ENCODE peak calls at places on chromosome 14, in seven cellular contexts. N is H9; C is CD8-positive, alpha-beta memory T cell; V is PC-3; G is CD4-positive, alpha-beta memory T cell; Z is cardiac muscle cell; L is aorta. R is an unnamed sample.

GRCh38 chr14:101222362-101223090 is 319.0 kb upstream of the RTL1 start:
- DNase-seq in N (peak), C (no peak), V (no peak), G (no peak), Z (no peak), L (peak), R (no peak)

GRCh38 chr14:49479432-49479831 is 106.7 kb downstream of the RPS29 start:
- DNase-seq in N (no peak), C (no peak), V (peak), G (no peak), Z (no peak), L (no peak), R (no peak)

GRCh38 chr14:20722016-20722415 is 23.7 kb upstream of the EDDM3A start:
- DNase-seq in N (no peak), C (no peak), V (no peak), G (no peak), Z (no peak), L (no peak), R (no peak)

GRCh38 chr14:65926504-65926903 is 514.0 kb downstream of the FUT8 start:
- DNase-seq in N (peak), C (no peak), V (no peak), G (no peak), Z (no peak), L (no peak), R (no peak)

GRCh38 chr14:95784137-95784536 is 70.2 kb upstream of the TCL1A start:
- DNase-seq in N (no peak), C (no peak), V (peak), G (peak), Z (peak), L (no peak), R (no peak)

GRCh38 chr14:64421166-64421565 is 33.0 kb downstream of the MTHFD1 start:
- DNase-seq in N (no peak), C (no peak), V (peak), G (no peak), Z (no peak), L (no peak), R (no peak)

GRCh38 chr14:105528859-105529505 is 2.6 kb downstream of the TMEM121 start:
- DNase-seq in N (no peak), C (no peak), V (no peak), G (no peak), Z (no peak), L (peak), R (no peak)

GRCh38 chr14:64340560-64341196 is 46.5 kb upstream of the ESR2 start:
- DNase-seq in N (peak), C (no peak), V (no peak), G (no peak), Z (no peak), L (no peak), R (no peak)

GRCh38 chr14:66974397-66975025 is 214.7 kb upstream of the GARIN2 start:
- DNase-seq in N (no peak), C (no peak), V (peak), G (no peak), Z (peak), L (no peak), R (no peak)

GRCh38 chr14:59332727-59333126 is 132.5 kb downstream of the GPR135 start:
- DNase-seq in N (no peak), C (no peak), V (peak), G (no peak), Z (no peak), L (no peak), R (no peak)

GRCh38 chr14:92686411-92686762 is 62.0 kb downstream of the LGMN start:
- DNase-seq in N (no peak), C (no peak), V (no peak), G (no peak), Z (no peak), L (no peak), R (no peak)

GRCh38 chr14:56474419-56475022 is 105.1 kb upstream of the TMEM260 start:
- DNase-seq in N (no peak), C (no peak), V (peak), G (peak), Z (peak), L (no peak), R (no peak)

GRCh38 chr14:55718551-55718950 is 138.5 kb downstream of the KTN1 start:
- DNase-seq in N (no peak), C (no peak), V (no peak), G (no peak), Z (no peak), L (no peak), R (no peak)

GRCh38 chr14:41743140-41743539 is 136.5 kb downstream of the LRFN5 start:
- DNase-seq in N (no peak), C (no peak), V (no peak), G (no peak), Z (no peak), L (no peak), R (no peak)

GRCh38 chr14:56304456-56304855 is 186.2 kb downstream of the PELI2 start:
- DNase-seq in N (no peak), C (no peak), V (no peak), G (no peak), Z (no peak), L (no peak), R (no peak)

GRCh38 chr14:35218963-35219362 is 73.2 kb upstream of the PSMA6 start:
- DNase-seq in N (no peak), C (no peak), V (no peak), G (no peak), Z (no peak), L (no peak), R (no peak)

GRCh38 chr14:65170768-65171251 is 68.5 kb upstream of the MAX start:
- DNase-seq in N (peak), C (no peak), V (peak), G (peak), Z (peak), L (no peak), R (no peak)

GRCh38 chr14:71358209-71358931 is 451.1 kb downstream of the PCNX1 start:
- DNase-seq in N (no peak), C (no peak), V (no peak), G (no peak), Z (no peak), L (no peak), R (no peak)

GRCh38 chr14:32382704-32383103 is 53.6 kb downstream of the AKAP6 start:
- DNase-seq in N (no peak), C (no peak), V (peak), G (no peak), Z (peak), L (no peak), R (no peak)

GRCh38 chr14:61751475-61751989 is 10.7 kb upstream of the SNAPC1 start:
- DNase-seq in N (no peak), C (no peak), V (no peak), G (no peak), Z (no peak), L (no peak), R (no peak)

GRCh38 chr14:54622189-54622958 is 55.4 kb downstream of the SAMD4A start:
- DNase-seq in N (no peak), C (no peak), V (no peak), G (no peak), Z (no peak), L (no peak), R (no peak)

GRCh38 chr14:85883971-85884370 is 354.0 kb downstream of the FLRT2 start:
- DNase-seq in N (no peak), C (no peak), V (no peak), G (no peak), Z (no peak), L (no peak), R (no peak)

GRCh38 chr14:58572092-58572853 is 65.5 kb upstream of the DACT1 start:
- DNase-seq in N (no peak), C (no peak), V (peak), G (peak), Z (peak), L (no peak), R (peak)

GRCh38 chr14:94126419-94126677 is 3.1 kb downstream of the IFI27L2 start:
- DNase-seq in N (no peak), C (no peak), V (no peak), G (no peak), Z (no peak), L (no peak), R (no peak)

GRCh38 chr14:80215756-80216581 is 4.7 kb upstream of the DIO2 start:
- DNase-seq in N (peak), C (no peak), V (peak), G (no peak), Z (no peak), L (no peak), R (no peak)

GRCh38 chr14:29865299-29865698 is 62.3 kb downstream of the PRKD1 start:
- DNase-seq in N (no peak), C (no peak), V (no peak), G (no peak), Z (no peak), L (no peak), R (no peak)

GRCh38 chr14:91164676-91165075 is 50.8 kb downstream of the DGLUCY start:
- DNase-seq in N (no peak), C (no peak), V (peak), G (no peak), Z (no peak), L (no peak), R (no peak)

GRCh38 chr14:61090432-61091216 is 109.6 kb downstream of the SLC38A6 start:
- DNase-seq in N (no peak), C (no peak), V (no peak), G (no peak), Z (no peak), L (no peak), R (no peak)

GRCh38 chr14:81591266-81591665 is 57.6 kb upstream of the SEL1L start:
- DNase-seq in N (no peak), C (no peak), V (no peak), G (no peak), Z (no peak), L (no peak), R (no peak)

GRCh38 chr14:36619853-36620252 is 37.4 kb upstream of the NKX2-8 start:
- DNase-seq in N (no peak), C (no peak), V (peak), G (no peak), Z (no peak), L (no peak), R (no peak)

GRCh38 chr14:29817767-29818166 is 109.9 kb downstream of the PRKD1 start:
- DNase-seq in N (no peak), C (no peak), V (no peak), G (no peak), Z (no peak), L (no peak), R (no peak)

DNA sequence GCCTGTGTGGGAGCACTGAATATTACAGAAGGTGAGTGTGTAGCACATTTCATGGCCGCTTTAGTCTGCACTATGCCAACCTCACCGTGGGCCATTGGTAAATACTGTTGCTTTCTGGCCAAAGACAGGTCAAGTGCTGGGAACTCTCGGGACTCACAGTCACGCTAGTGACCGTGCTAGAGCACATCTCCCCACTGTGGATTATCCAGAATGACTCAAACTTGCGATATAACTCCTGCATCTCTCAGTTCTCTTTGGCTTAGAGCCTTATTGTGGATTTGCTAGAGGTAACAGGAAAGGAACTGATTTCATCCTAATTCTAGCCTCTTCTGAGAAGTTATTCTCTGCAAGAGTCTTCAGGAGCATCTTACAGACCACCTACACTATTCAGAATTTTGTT is 86.5 kb downstream of the DAD1 start:
- DNase-seq in N (no peak), C (no peak), V (no peak), G (no peak), Z (no peak), L (no peak), R (no peak)
- H3K27ac ChIP-seq in N (no peak), C (peak), V (no peak), G (peak), Z (no peak), L (no peak), R (peak)

GRCh38 chr14:26841920-26842741 is 244.3 kb upstream of the NOVA1 start:
- DNase-seq in N (no peak), C (no peak), V (peak), G (no peak), Z (peak), L (no peak), R (no peak)
- H3K27ac ChIP-seq in N (no peak), C (no peak), V (peak), G (no peak), Z (no peak), L (no peak), R (no peak)

GRCh38 chr14:100130471-100130870 is 29.0 kb downstream of the DEGS2 start:
- DNase-seq in N (no peak), C (no peak), V (no peak), G (no peak), Z (no peak), L (no peak), R (no peak)
- H3K27ac ChIP-seq in N (no peak), C (no peak), V (no peak), G (no peak), Z (no peak), L (no peak), R (no peak)

DNA sequence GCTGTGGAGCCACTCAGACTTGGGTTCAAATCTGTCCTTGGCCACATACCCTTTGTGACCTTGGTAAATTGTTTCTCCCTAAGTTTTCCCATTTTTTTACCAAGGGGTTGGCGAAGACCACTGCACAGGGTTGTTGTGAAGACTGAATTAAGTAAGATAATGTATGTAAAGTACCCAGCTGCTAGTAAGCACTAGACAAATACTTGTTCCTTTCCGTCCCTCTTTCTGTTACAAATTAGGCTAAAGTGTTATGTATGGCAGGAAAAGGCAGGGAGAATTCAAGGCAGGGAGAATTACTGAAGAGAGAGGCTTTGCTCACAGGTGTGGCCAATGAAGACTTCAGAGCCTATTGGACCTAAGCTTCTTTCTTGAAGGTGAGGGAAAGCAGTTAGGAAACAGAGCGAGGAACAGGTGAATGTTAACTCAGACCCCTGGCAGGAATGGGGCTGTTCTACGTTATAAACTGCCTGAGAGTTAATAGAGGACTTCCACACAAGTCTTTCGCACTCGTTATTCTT is 25.9 kb downstream of the ABHD12B start:
- DNase-seq in N (no peak), C (no peak), V (no peak), G (no peak), Z (no peak), L (no peak), R (no peak)
- H3K27ac ChIP-seq in N (peak), C (no peak), V (no peak), G (no peak), Z (no peak), L (no peak), R (no peak)

GRCh38 chr14:103699901-103700752 is 15.1 kb downstream of the XRCC3 start:
- DNase-seq in N (no peak), C (no peak), V (no peak), G (no peak), Z (no peak), L (peak), R (no peak)
- H3K27ac ChIP-seq in N (no peak), C (no peak), V (no peak), G (no peak), Z (no peak), L (no peak), R (no peak)

DNA sequence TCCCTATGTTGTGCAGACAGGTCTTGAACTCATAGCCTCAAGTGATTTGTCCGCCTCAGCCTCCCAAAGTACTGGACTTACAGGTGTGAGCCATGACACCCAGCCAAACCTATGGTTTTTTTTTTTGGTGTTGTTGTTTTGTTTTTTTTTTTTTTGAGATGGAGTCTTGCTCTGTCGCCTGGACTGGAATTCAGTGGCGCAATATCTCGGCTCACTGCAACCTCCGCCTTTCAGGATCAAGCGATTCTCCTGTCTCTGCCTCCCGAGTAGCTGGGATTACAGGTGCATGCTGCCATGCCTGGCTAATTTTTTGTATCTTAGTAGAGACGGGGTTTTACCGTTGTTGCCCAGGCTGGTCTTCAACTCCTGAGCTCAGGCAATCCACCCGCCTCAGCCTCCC is 11.3 kb upstream of the RCOR1 start:
- DNase-seq in N (no peak), C (no peak), V (no peak), G (no peak), Z (no peak), L (no peak), R (no peak)
- H3K27ac ChIP-seq in N (no peak), C (no peak), V (no peak), G (no peak), Z (no peak), L (no peak), R (no peak)

GRCh38 chr14:68394113-68394718 is 398.7 kb downstream of the ZFP36L1 start:
- DNase-seq in N (no peak), C (no peak), V (no peak), G (no peak), Z (no peak), L (no peak), R (no peak)

GRCh38 chr14:68391292-68392014 is 401.4 kb downstream of the ZFP36L1 start:
- DNase-seq in N (no peak), C (no peak), V (no peak), G (no peak), Z (no peak), L (no peak), R (no peak)

GRCh38 chr14:68390731-68391130 is 402.1 kb downstream of the ZFP36L1 start:
- DNase-seq in N (no peak), C (no peak), V (no peak), G (no peak), Z (no peak), L (no peak), R (no peak)

GRCh38 chr14:68393178-68393763 is 399.6 kb downstream of the ZFP36L1 start:
- DNase-seq in N (no peak), C (no peak), V (no peak), G (no peak), Z (no peak), L (no peak), R (no peak)

DNA sequence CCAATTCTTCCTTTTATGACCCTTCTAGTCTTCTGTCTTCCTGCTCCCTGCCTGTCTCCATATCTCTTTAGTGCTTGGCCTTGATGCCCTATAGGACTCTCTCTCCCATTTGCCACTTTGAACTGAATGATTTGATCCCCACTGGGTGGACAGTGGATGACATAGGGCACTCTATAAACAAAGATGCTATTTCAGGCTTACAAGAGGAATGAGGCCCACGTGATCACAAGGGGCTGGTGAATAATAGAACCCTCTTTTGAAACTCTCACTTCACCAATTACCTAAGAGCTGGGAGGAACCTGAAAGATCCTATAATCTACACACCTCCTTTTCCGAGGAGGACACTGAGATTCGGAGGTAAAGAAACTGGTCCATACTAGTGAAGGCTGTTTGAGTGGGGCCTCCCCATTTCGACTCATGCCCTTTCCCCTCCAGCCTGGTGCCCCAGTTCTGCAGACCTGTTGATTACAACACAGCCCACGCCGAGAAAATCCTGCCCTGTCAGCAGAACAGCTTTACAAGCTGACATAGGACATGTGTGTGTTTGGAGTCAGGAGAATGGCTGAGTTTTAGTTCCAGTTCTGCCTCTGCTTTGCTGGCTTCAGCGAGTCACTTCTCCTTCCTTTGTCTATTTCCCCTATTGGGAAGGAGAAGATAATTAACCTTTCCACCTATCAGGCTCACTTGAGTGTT is 400.3 kb downstream of the ZFP36L1 start:
- DNase-seq in N (no peak), C (no peak), V (no peak), G (no peak), Z (peak), L (no peak), R (no peak)
- H3K27ac ChIP-seq in N (no peak), C (no peak), V (no peak), G (no peak), Z (peak), L (peak), R (no peak)

GRCh38 chr14:31320922-31321779 is 99.2 kb downstream of the HEATR5A start:
- DNase-seq in N (no peak), C (no peak), V (no peak), G (no peak), Z (no peak), L (no peak), R (no peak)
- H3K27ac ChIP-seq in N (no peak), C (no peak), V (no peak), G (no peak), Z (no peak), L (peak), R (no peak)

R was measured in CD8-positive, alpha-beta T cell.